ENCODE peak calls at places on chromosomes 2 and 18, in seven cellular contexts. Z, B, M, T, K, E and A are unnamed samples.

GRCh38 chr18:13984080-13984479 is 68.7 kb upstream of the MC2R start:
- DNase-seq in Z (no peak), B (no peak), M (no peak), T (no peak), K (no peak), E (no peak), A (peak; percentile 51)

GRCh38 chr2:239685965-239686364 is 285.1 kb upstream of the HDAC4 start:
- DNase-seq in Z (no peak), B (no peak), M (no peak), T (no peak), K (no peak), E (no peak), A (no peak)

GRCh38 chr2:112843836-112844235 is 7.3 kb upstream of the IL1B start:
- DNase-seq in Z (no peak), B (no peak), M (no peak), T (no peak), K (no peak), E (no peak), A (no peak)

GRCh38 chr2:234950730-234951385 is 959 bp upstream of the SH3BP4 start:
- DNase-seq in Z (peak; percentile 71), B (no peak), M (peak; percentile 73), T (no peak), K (no peak), E (no peak), A (no peak)

GRCh38 chr18:77554061-77554460 is 304.4 kb downstream of the GALR1 start:
- DNase-seq in Z (no peak), B (no peak), M (no peak), T (no peak), K (no peak), E (no peak), A (no peak)

GRCh38 chr18:79678665-79679551 is 695 bp upstream of the CTDP1 start:
- DNase-seq in Z (peak; percentile 99), B (peak; percentile 99), M (peak; percentile 99), T (peak; percentile 99), K (peak; percentile 98), E (peak; percentile 98), A (peak; percentile 91)

GRCh38 chr2:86301010-86301409 is 36.4 kb downstream of the REEP1 start:
- DNase-seq in Z (peak; percentile 6), B (no peak), M (peak; percentile 11), T (no peak), K (no peak), E (no peak), A (no peak)

GRCh38 chr18:4004176-4004829 is 450.8 kb downstream of the DLGAP1 start:
- DNase-seq in Z (no peak), B (no peak), M (peak; percentile 51), T (no peak), K (peak; percentile 13), E (no peak), A (no peak)

GRCh38 chr2:120669971-120670370 is 65.7 kb upstream of the GLI2 start:
- DNase-seq in Z (no peak), B (no peak), M (no peak), T (no peak), K (no peak), E (no peak), A (no peak)

GRCh38 chr18:44826418-44827259 is 146.0 kb downstream of the SETBP1 start:
- DNase-seq in Z (peak; percentile 86), B (no peak), M (peak; percentile 93), T (peak; percentile 28), K (peak; percentile 84), E (no peak), A (peak; percentile 67)

GRCh38 chr2:150585221-150585971 is 97.9 kb upstream of the RND3 start:
- DNase-seq in Z (no peak), B (no peak), M (peak; percentile 65), T (no peak), K (no peak), E (no peak), A (no peak)

GRCh38 chr2:263774-264492 is at the start of gene SH3YL1:
- DNase-seq in Z (peak; percentile 40), B (no peak), M (peak; percentile 19), T (no peak), K (peak; percentile 61), E (peak; percentile 47), A (no peak)

GRCh38 chr18:48360376-48361021 is 48.7 kb downstream of the ZBTB7C start:
- DNase-seq in Z (no peak), B (no peak), M (no peak), T (no peak), K (no peak), E (no peak), A (no peak)

GRCh38 chr2:216777637-216778273 is 82.1 kb downstream of the TNP1 start:
- DNase-seq in Z (peak; percentile 70), B (peak; percentile 75), M (peak; percentile 71), T (no peak), K (peak; percentile 88), E (no peak), A (peak; percentile 53)

GRCh38 chr2:42567806-42568429 is 514 bp upstream of the MTA3 start:
- DNase-seq in Z (peak; percentile 36), B (peak; percentile 13), M (peak; percentile 19), T (peak; percentile 38), K (no peak), E (no peak), A (no peak)

GRCh38 chr18:9861933-9862332 is 23.8 kb upstream of the TXNDC2 start:
- DNase-seq in Z (no peak), B (no peak), M (no peak), T (no peak), K (no peak), E (no peak), A (no peak)